ENCODE peak calls at places on chromosomes 3 and 15, in nine cellular contexts. E, T, Y, J, O, H, U, I and G are unnamed samples.

GRCh38 chr3:38327335-38328009 is 19.1 kb upstream of the XYLB start:
- DNase-seq in E (no peak), T (no peak), Y (no peak), J (no peak), O (peak; percentile 62), H (peak; percentile 15), U (peak; percentile 91), I (peak; percentile 83), G (peak; percentile 42)

GRCh38 chr3:20321391-20322047 is 135.5 kb upstream of the SGO1 start:
- DNase-seq in E (no peak), T (no peak), Y (no peak), J (no peak), O (no peak), H (no peak), U (no peak), I (no peak), G (no peak)

GRCh38 chr3:125634346-125634964 is 39.2 kb upstream of the OSBPL11 start:
- DNase-seq in E (no peak), T (no peak), Y (no peak), J (no peak), O (no peak), H (no peak), U (no peak), I (no peak), G (no peak)

GRCh38 chr3:77906102-77906709 is 866.3 kb downstream of the ROBO2 start:
- DNase-seq in E (no peak), T (no peak), Y (no peak), J (no peak), O (no peak), H (no peak), U (no peak), I (peak; percentile 10), G (no peak)

GRCh38 chr3:185712337-185712736 is 112.5 kb downstream of the IGF2BP2 start:
- DNase-seq in E (no peak), T (no peak), Y (no peak), J (no peak), O (no peak), H (peak; percentile 36), U (peak; percentile 64), I (peak; percentile 61), G (no peak)

GRCh38 chr3:28677581-28677980 is 329.0 kb upstream of the AZI2 start:
- DNase-seq in E (peak; percentile 48), T (peak; percentile 21), Y (no peak), J (no peak), O (no peak), H (no peak), U (no peak), I (no peak), G (no peak)

GRCh38 chr3:119596392-119596791 is 1.3 kb upstream of the PLA1A start:
- DNase-seq in E (no peak), T (no peak), Y (no peak), J (no peak), O (no peak), H (no peak), U (no peak), I (no peak), G (no peak)

GRCh38 chr3:8324727-8325126 is 176.9 kb upstream of the LMCD1 start:
- DNase-seq in E (peak; percentile 36), T (peak; percentile 21), Y (peak; percentile 18), J (no peak), O (peak; percentile 39), H (peak; percentile 55), U (peak; percentile 50), I (peak; percentile 62), G (peak; percentile 48)

GRCh38 chr3:140723576-140723975 is 45.7 kb downstream of the TRIM42 start:
- DNase-seq in E (no peak), T (no peak), Y (no peak), J (no peak), O (no peak), H (no peak), U (no peak), I (no peak), G (no peak)

GRCh38 chr3:140726061-140726460 is 48.2 kb downstream of the TRIM42 start:
- DNase-seq in E (no peak), T (no peak), Y (no peak), J (no peak), O (no peak), H (no peak), U (no peak), I (no peak), G (no peak)

GRCh38 chr3:140720242-140720641 is 42.4 kb downstream of the TRIM42 start:
- DNase-seq in E (no peak), T (peak; percentile 66), Y (no peak), J (no peak), O (no peak), H (no peak), U (peak; percentile 89), I (peak; percentile 42), G (peak; percentile 5)

GRCh38 chr3:140727886-140728285 is 50.0 kb downstream of the TRIM42 start:
- DNase-seq in E (no peak), T (no peak), Y (no peak), J (no peak), O (no peak), H (no peak), U (peak; percentile 8), I (peak; percentile 1), G (no peak)

DNA sequence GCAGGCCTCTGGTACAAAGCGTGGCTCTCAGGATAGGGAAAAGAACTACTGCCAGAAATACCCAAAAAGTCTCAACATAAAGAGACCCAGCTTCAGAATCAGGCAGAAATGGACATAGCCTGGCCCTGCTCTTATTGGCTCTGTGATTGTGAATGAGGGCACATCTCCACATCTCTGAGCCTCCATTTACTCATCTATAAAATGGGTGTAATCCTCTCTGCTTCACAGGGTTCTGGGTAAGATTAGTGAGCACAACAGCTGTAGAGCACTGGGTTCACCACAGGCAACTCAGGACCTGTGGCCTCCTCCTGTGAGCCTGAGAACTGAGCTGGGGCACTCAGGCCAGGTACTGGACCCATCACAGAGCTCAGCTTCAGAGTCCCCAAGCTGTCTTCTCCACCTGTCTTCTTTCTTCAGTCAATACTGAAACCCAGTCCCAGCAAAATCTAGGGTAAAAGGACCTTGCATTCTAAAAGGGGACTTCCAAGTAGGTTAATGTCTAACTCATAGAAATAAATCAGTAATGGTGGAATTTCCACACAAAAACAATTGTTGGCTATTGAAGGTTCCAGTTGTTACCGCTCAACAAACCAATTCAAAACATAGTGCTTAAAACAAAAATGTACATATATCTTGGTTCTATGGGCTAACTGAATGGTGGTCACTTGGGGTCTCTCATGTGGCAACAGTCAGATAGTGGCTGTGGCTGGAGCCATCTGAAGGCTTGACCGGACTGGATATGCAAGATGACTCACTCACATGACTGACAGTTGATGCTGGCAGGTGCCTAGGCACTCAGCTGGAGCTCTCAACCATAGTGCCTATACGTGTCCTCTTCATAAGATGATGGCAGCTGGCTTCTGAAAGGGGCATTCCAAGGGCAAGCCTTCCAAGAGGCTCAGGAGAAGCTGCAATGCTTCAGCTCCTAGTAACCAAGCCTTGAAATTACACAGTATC is 47.3 kb downstream of the TRIM42 start:
- DNase-seq in E (no peak), T (no peak), Y (no peak), J (no peak), O (no peak), H (no peak), U (no peak), I (no peak), G (no peak)
- TF ChIP-seq CTCF in E (no peak), T (no peak), Y (no peak), J (no peak), O (no peak), H (no peak), U (no peak), I (no peak), G (no peak)

DNA sequence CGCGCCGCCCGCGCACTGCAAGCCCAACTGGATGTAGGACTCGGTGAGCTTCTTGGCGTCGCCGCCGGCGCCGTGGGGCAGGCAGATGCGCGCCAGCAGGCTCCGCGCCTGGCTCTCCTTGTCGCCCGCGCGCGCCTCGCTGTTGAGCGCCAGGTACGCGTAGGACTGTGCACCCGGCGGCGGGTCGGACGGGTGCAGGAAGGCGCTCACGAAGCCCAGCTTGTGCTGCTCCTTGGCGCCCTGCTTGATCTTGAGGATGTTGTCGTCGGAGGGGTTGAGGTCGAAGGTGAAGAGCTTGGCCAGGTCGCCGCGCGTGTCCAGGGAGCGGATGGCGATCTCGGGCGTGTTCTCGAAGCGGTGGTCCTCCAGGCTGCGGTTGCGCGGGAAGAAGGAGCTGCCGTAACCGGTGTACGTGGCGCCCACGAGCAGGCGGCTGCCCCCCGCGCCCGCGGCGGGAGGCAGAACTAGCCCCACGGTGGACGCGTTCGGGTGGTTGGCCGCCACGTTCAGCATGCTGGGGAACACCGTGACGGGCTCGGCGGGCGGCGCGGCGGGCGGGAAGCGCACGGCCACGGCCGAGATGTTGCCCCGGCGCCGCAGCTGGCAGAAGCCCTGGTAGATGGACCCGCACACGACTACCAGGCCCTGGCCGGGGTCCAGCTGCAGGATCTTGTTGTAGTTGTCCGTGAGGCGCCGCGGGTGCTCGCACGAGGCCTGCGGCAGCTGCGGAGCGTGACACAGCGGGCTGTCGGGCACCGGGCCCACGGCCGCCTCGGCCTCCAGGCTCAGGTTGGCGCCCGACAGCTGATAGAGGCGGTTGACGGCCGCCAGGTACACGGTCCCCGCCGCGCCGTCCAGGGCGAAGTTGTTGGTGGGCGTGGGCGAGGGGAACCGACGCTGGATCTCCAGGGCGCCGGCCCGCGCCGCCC is 619 bp downstream of the PLXND1 start:
- DNase-seq in E (peak; percentile 82), T (no peak), Y (peak; percentile 72), J (peak; percentile 39), O (peak; percentile 47), H (peak; percentile 61), U (peak; percentile 41), I (peak; percentile 67), G (peak; percentile 64)
- H3K4me3 ChIP-seq in E (peak overlapping the region; percentile 68), T (peak overlapping the region; percentile 84), Y (peak overlapping the region; percentile 29), J (peak overlapping the region; percentile 43), O (peak overlapping the region; percentile 61), H (peak overlapping the region; percentile 82), U (peak overlapping the region; percentile 62), I (peak overlapping the region; percentile 99), G (peak overlapping the region; percentile 80)

GRCh38 chr15:40108855-40109735 is at the start of gene BMF:
- DNase-seq in E (peak; percentile 100), T (peak; percentile 100), Y (peak; percentile 100), J (peak; percentile 96), O (peak; percentile 99), H (peak; percentile 99), U (peak; percentile 98), I (peak; percentile 99), G (peak; percentile 99)

GRCh38 chr15:40105517-40106202 is 3.0 kb downstream of the BMF start:
- DNase-seq in E (no peak), T (no peak), Y (no peak), J (no peak), O (no peak), H (no peak), U (no peak), I (no peak), G (no peak)

GRCh38 chr15:40110866-40111550 is 2.3 kb upstream of the BMF start:
- DNase-seq in E (no peak), T (no peak), Y (no peak), J (no peak), O (no peak), H (no peak), U (no peak), I (no peak), G (no peak)

GRCh38 chr15:40106203-40107161 is 2.2 kb downstream of the BMF start:
- DNase-seq in E (peak; percentile 77), T (peak; percentile 85), Y (peak; percentile 91), J (peak; percentile 64), O (peak; percentile 70), H (peak; percentile 50), U (peak; percentile 53), I (peak; percentile 59), G (peak; percentile 90)

DNA sequence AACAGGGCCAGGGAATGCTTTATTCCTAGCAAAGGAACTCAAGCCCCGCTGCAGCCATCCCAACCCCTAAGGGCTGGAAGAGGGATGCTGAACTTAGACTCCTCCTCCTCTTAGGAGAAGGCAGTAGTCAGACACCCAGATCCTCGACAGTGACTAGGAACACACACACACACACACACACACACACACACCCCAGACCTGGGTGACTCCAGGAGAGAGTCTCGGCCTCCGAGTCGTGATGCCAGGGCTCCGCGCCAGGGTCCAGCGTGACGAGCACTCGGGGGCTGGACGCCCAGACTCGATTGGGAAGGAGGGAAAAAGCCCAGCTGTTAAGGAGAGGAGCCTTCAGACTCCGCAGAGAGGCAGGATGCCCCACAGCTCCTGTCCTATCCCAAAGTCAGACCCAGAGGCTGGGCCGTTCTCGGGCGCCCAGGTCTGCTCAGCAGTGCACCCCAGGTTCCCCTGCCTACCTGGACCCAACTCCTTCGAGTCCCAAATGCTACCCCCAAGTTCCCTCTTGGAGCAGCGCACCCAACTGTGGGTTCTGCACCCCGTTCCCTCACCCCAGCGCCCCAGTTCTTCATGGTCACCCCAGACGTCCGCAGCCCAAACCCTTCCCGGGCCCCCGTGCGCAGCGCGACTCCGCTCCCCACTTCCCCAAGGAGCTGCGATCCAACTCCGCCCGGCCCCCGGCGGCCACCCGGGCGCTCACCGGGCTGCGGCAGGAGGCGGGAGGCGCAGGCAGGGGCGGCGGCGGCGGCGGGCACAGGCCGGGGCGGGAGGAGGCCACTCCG is 421 bp downstream of the BMF start:
- DNase-seq in E (peak; percentile 93), T (peak; percentile 79), Y (peak; percentile 85), J (no peak), O (peak; percentile 66), H (peak; percentile 60), U (peak; percentile 58), I (peak; percentile 54), G (peak; percentile 47)
- TF ChIP-seq CTCF in E (no peak), T (no peak), Y (no peak), J (no peak), O (no peak), H (no peak), U (no peak), I (no peak), G (no peak)

DNA sequence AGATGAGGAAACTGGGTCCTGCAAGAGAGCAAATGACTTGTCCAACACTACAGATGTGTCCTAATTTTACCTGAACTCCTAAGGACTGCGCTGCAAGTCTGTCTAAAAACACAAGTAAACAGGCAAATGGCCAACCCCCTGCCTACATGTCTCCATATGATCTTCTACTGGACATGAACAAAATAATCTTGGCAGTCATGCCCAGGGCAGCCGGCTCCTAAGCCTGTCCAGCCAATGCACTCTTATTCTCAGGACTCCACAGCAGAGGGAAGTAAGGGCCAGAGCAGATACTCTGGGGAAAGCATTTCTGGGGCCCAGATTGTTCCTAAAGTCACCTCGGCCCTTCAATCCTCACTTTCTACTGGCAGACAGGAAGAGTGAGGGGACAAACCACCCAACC is 10.3 kb downstream of the COLQ start:
- DNase-seq in E (no peak), T (no peak), Y (no peak), J (no peak), O (no peak), H (no peak), U (no peak), I (no peak), G (no peak)
- H3K4me3 ChIP-seq in E (no peak overlapping the region), T (no peak overlapping the region), Y (no peak overlapping the region), J (no peak overlapping the region), O (no peak overlapping the region), H (no peak overlapping the region), U (no peak overlapping the region), I (no peak overlapping the region), G (no peak overlapping the region)